ENCODE peak calls at places on chromosomes 11 and 22, in seven cellular contexts. T is NCI-H1092 treated with DMSO at 0.1 percent for 48 hours; M is stimulated activated CD4-positive, alpha-beta T cell treated with anti-CD3 and anti-CD28 coated beads, Interleukin-12 subunit alpha, Interleukin-12 subunit beta, amount 100 ng/mL, for 4 hours; X is IMR-90; P is psoas muscle; F is head of caudate nucleus; N is DMS53. O is an unnamed sample.

GRCh38 chr11:82936261-82936660 is 34.7 kb downstream of the DDIAS start:
- DNase-seq in M (no peak), P (no peak), X (peak; percentile 31), T (no peak), N (no peak), F (no peak), O (no peak)

GRCh38 chr22:38716827-38717226 is 11.1 kb downstream of the GTPBP1 start:
- DNase-seq in T (no peak), N (no peak), P (peak; percentile 34), M (no peak), F (no peak), X (no peak), O (no peak)

GRCh38 chr11:11979487-11980117 is 28.8 kb downstream of the DKK3 start:
- DNase-seq in F (peak; percentile 33), P (peak; percentile 57), T (no peak), M (no peak), N (no peak), X (peak; percentile 81), O (no peak)

GRCh38 chr11:59076876-59077571 is 9.1 kb upstream of the GLYATL1B start:
- DNase-seq in F (no peak), X (no peak), M (no peak), N (no peak), P (no peak), T (no peak), O (no peak)

GRCh38 chr11:132943325-132943736 is 589.0 kb downstream of the OPCML start:
- DNase-seq in M (no peak), P (no peak), F (no peak), N (peak; percentile 35), T (peak; percentile 40), X (no peak), O (no peak)

GRCh38 chr11:73085189-73085875 is 56.8 kb downstream of the FCHSD2 start:
- DNase-seq in F (no peak), N (no peak), X (peak; percentile 63), T (no peak), P (no peak), M (no peak), O (no peak)

GRCh38 chr11:123562166-123562565 is 92.3 kb downstream of the SCN3B start:
- DNase-seq in M (no peak), T (peak; percentile 23), F (no peak), X (no peak), P (no peak), N (no peak), O (no peak)

GRCh38 chr11:102436546-102436945 is 16.0 kb downstream of the TMEM123 start:
- DNase-seq in N (no peak), T (no peak), F (no peak), M (no peak), X (peak; percentile 70), P (no peak), O (no peak)

GRCh38 chr11:126870021-126870420 is 130.5 kb downstream of the KIRREL3 start:
- DNase-seq in X (no peak), T (no peak), N (no peak), M (no peak), F (no peak), P (no peak), O (no peak)

GRCh38 chr22:31083923-31084810 is 3.0 kb downstream of the SMTN start:
- DNase-seq in F (no peak), X (no peak), P (peak; percentile 53), T (no peak), M (no peak), N (no peak), O (no peak)

GRCh38 chr11:73578786-73579185 is 19.1 kb downstream of the FAM168A start:
- DNase-seq in N (peak; percentile 88), T (no peak), F (no peak), M (no peak), X (no peak), P (no peak), O (no peak)

GRCh38 chr11:117042689-117043088 is 55.5 kb downstream of the SIK3 start:
- DNase-seq in F (no peak), X (no peak), N (no peak), M (no peak), T (no peak), P (no peak), O (no peak)

GRCh38 chr11:100890779-100891178 is 203.7 kb downstream of the ARHGAP42 start:
- DNase-seq in F (no peak), N (no peak), X (peak; percentile 98), M (no peak), P (no peak), T (no peak), O (no peak)

GRCh38 chr11:89463381-89463780 is 27.8 kb downstream of the NOX4 start:
- DNase-seq in M (no peak), F (no peak), T (no peak), X (no peak), P (no peak), N (no peak), O (no peak)

GRCh38 chr11:29914203-29914930 is 102.5 kb downstream of the KCNA4 start:
- DNase-seq in X (no peak), T (no peak), P (no peak), N (peak; percentile 4), M (no peak), F (no peak), O (no peak)